ENCODE peak calls at places on chromosomes 16 and 17, in six cellular contexts. N is IMR-90, X is H9, D is neuronal stem cell, W is H1, V is trophoblast cell. P is an unnamed sample.

GRCh38 chr17:11388061-11388460 is 147.0 kb downstream of the SHISA6 start:
- DNase-seq in D (peak; percentile 26), V (no peak), X (no peak), W (no peak), N (no peak), P (no peak)

GRCh38 chr17:58606934-58607333 is 84.9 kb downstream of the TEX14 start:
- DNase-seq in D (no peak), N (no peak), X (no peak), W (no peak), V (no peak), P (no peak)

GRCh38 chr17:3879591-3880417 is 13.0 kb downstream of the CAMKK1 start:
- DNase-seq in V (no peak), D (no peak), W (no peak), X (peak; percentile 61), N (no peak), P (no peak)

GRCh38 chr16:78388920-78389564 is 289.6 kb downstream of the WWOX start:
- DNase-seq in X (no peak), W (no peak), D (no peak), N (no peak), V (no peak), P (no peak)

GRCh38 chr17:69414408-69415274 is at the start of gene MAP2K6:
- DNase-seq in X (peak; percentile 90), N (peak; percentile 65), W (peak; percentile 46), D (peak; percentile 74), V (peak; percentile 76), P (peak; percentile 83)

GRCh38 chr16:1037023-1037933 is 35.3 kb upstream of the SSTR5 start:
- DNase-seq in X (no peak), N (peak; percentile 10), W (no peak), D (no peak), V (no peak), P (no peak)

GRCh38 chr16:14180431-14181059 is 109.4 kb downstream of the MRTFB start:
- DNase-seq in X (peak; percentile 49), V (no peak), W (no peak), D (peak; percentile 23), N (no peak), P (peak; percentile 66)

GRCh38 chr16:86215979-86216585 is 294.2 kb upstream of the FOXF1 start:
- DNase-seq in W (no peak), V (no peak), D (no peak), N (no peak), X (no peak), P (no peak)

GRCh38 chr17:6279659-6280058 is 155.3 kb downstream of the AIPL1 start:
- DNase-seq in D (no peak), X (peak; percentile 94), W (peak; percentile 49), N (no peak), V (peak; percentile 43), P (no peak)

GRCh38 chr17:60229189-60229802 is 79.5 kb downstream of the CA4 start:
- DNase-seq in N (peak; percentile 63), V (peak; percentile 71), D (no peak), W (no peak), X (no peak), P (no peak)

GRCh38 chr16:52463904-52464303 is 83.0 kb downstream of the TOX3 start:
- DNase-seq in W (no peak), N (no peak), D (no peak), X (no peak), V (no peak), P (no peak)

GRCh38 chr16:16127469-16128116 is 95.7 kb downstream of the ABCC6 start:
- DNase-seq in X (peak; percentile 84), V (peak; percentile 90), N (peak; percentile 66), W (peak; percentile 39), D (peak; percentile 66), P (peak; percentile 75)

GRCh38 chr17:71032746-71033273 is 863.5 kb downstream of the KCNJ2 start:
- DNase-seq in V (no peak), X (peak; percentile 95), W (peak; percentile 88), D (peak; percentile 80), N (no peak), P (no peak)

GRCh38 chr17:13513039-13513405 is 88.7 kb downstream of the HS3ST3A1 start:
- DNase-seq in W (no peak), X (no peak), N (peak; percentile 27), D (no peak), V (peak; percentile 0), P (peak; percentile 17)

GRCh38 chr17:7842380-7842949 is 8.4 kb downstream of the KDM6B start:
- DNase-seq in D (no peak), V (peak; percentile 84), N (peak; percentile 97), W (no peak), X (no peak), P (peak; percentile 98)

GRCh38 chr16:73047536-73048291 is at the start of gene ZFHX3:
- DNase-seq in W (no peak), D (no peak), N (peak; percentile 49), X (peak; percentile 83), V (peak; percentile 67), P (peak; percentile 70)

GRCh38 chr16:53219795-53220194 is 165.0 kb downstream of the CHD9 start:
- DNase-seq in X (no peak), N (peak; percentile 69), D (no peak), V (peak; percentile 4), W (no peak), P (peak; percentile 45)

GRCh38 chr17:63772801-63773271 is 561 bp downstream of the CCDC47 start:
- DNase-seq in X (no peak), V (peak; percentile 32), N (peak; percentile 31), W (no peak), D (no peak), P (peak; percentile 57)

GRCh38 chr16:82633964-82634600 is 7.3 kb downstream of the CDH13 start:
- DNase-seq in D (no peak), W (no peak), N (peak; percentile 46), X (no peak), V (no peak), P (peak; percentile 60)

GRCh38 chr17:58756246-58757161 is 850 bp downstream of the PPM1E start:
- DNase-seq in D (peak; percentile 24), V (peak; percentile 37), W (no peak), X (peak; percentile 48), N (no peak), P (peak; percentile 2)

GRCh38 chr17:27644586-27644985 is 13.6 kb downstream of the LGALS9 start:
- DNase-seq in X (no peak), D (no peak), W (no peak), N (no peak), V (no peak), P (no peak)

GRCh38 chr16:84513111-84514065 is 8.9 kb upstream of the MEAK7 start:
- DNase-seq in D (no peak), X (no peak), W (no peak), N (peak; percentile 80), V (peak; percentile 85), P (peak; percentile 73)

GRCh38 chr16:67265834-67266233 is 13.5 kb upstream of the PLEKHG4 start:
- DNase-seq in N (no peak), D (no peak), X (no peak), W (no peak), V (no peak), P (no peak)

GRCh38 chr16:76800196-76800595 is 390.8 kb upstream of the MON1B start:
- DNase-seq in D (no peak), X (no peak), V (no peak), W (no peak), N (no peak), P (no peak)

GRCh38 chr17:9576521-9577401 is at the start of gene CFAP52:
- DNase-seq in V (peak; percentile 97), X (peak; percentile 95), N (peak; percentile 70), W (peak; percentile 56), D (peak; percentile 75), P (peak; percentile 85)

GRCh38 chr16:48617711-48618148 is 7.8 kb upstream of the N4BP1 start:
- DNase-seq in X (no peak), W (no peak), V (no peak), N (peak; percentile 63), D (no peak), P (no peak)

GRCh38 chr17:20264996-20265395 is 202.3 kb downstream of the LGALS9B start:
- DNase-seq in D (no peak), V (no peak), N (no peak), X (no peak), W (no peak), P (no peak)

GRCh38 chr16:75024182-75024581 is 25.4 kb downstream of the ZNRF1 start:
- DNase-seq in N (no peak), D (no peak), X (no peak), V (no peak), W (no peak), P (no peak)

GRCh38 chr17:8832711-8833352 is 33.7 kb upstream of the MFSD6L start:
- DNase-seq in N (no peak), D (peak; percentile 41), V (peak; percentile 32), X (peak; percentile 94), W (peak; percentile 59), P (no peak)

GRCh38 chr17:42531455-42532354 is 4.3 kb upstream of the NAGLU start:
- DNase-seq in D (no peak), W (no peak), V (peak; percentile 82), N (peak; percentile 34), X (peak; percentile 77), P (peak; percentile 74)

GRCh38 chr17:3034578-3034920 is 28.9 kb downstream of the OR1D5 start:
- DNase-seq in D (no peak), W (no peak), N (no peak), V (no peak), X (no peak), P (no peak)

GRCh38 chr17:54967621-54968258 is 714 bp downstream of the COX11 start:
- DNase-seq in W (no peak), X (no peak), V (peak; percentile 28), N (peak; percentile 27), D (no peak), P (peak; percentile 39)

GRCh38 chr16:66458853-66459252 is 31.8 kb downstream of the BEAN1 start:
- DNase-seq in V (no peak), D (no peak), W (no peak), X (no peak), N (no peak), P (no peak)

GRCh38 chr16:27264151-27264550 is 4.4 kb downstream of the NSMCE1 start:
- DNase-seq in X (no peak), N (peak; percentile 88), W (no peak), D (no peak), V (peak; percentile 92), P (peak; percentile 82)

GRCh38 chr17:76725580-76726230 is 701 bp downstream of the JMJD6 start:
- DNase-seq in X (peak; percentile 48), D (no peak), V (peak; percentile 62), W (no peak), N (peak; percentile 40), P (peak; percentile 61)

GRCh38 chr17:44543905-44544523 is 13.3 kb upstream of the FZD2 start:
- DNase-seq in X (no peak), N (no peak), W (no peak), V (no peak), D (no peak), P (no peak)
- H2BK5ac ChIP-seq in X (no peak overlapping the region), N (peak overlapping the region; percentile 98), W (no peak overlapping the region), V (peak overlapping the region; percentile 29), D (peak overlapping the region; percentile 1), P (peak overlapping the region; percentile 95)

GRCh38 chr17:1315409-1315808 is 35.9 kb downstream of the TRARG1 start:
- DNase-seq in N (no peak), X (no peak), W (no peak), V (no peak), D (no peak), P (no peak)
- H3K14ac ChIP-seq in N (no peak overlapping the region), X (no peak overlapping the region), W (no peak overlapping the region), V (no peak overlapping the region), D (no peak overlapping the region), P (no peak overlapping the region)

GRCh38 chr17:44095388-44095646 is 24.8 kb downstream of the G6PC3 start:
- DNase-seq in N (no peak), V (no peak), X (no peak), W (no peak), D (no peak), P (no peak)
- H4K91ac ChIP-seq in N (peak overlapping the region; percentile 75), V (peak overlapping the region; percentile 70), X (no peak overlapping the region), W (peak overlapping the region; percentile 8), D (no peak overlapping the region), P (peak overlapping the region; percentile 97)

GRCh38 chr17:74635418-74635817 is 11.9 kb upstream of the CD300E start:
- DNase-seq in V (no peak), D (peak; percentile 26), N (no peak), X (no peak), W (no peak), P (no peak)
- H2BK5ac ChIP-seq in V (no peak overlapping the region), D (no peak overlapping the region), N (no peak overlapping the region), X (no peak overlapping the region), W (peak overlapping the region; percentile 75), P (no peak overlapping the region)

P was measured in mesenchymal stem cell.